ENCODE peak calls at places on chromosome 13, in four cellular contexts. U is stimulated activated CD4-positive, alpha-beta T cell treated with anti-CD3 and anti-CD28 coated beads, Interleukin-12 subunit alpha, Interleukin-12 subunit beta, amount 100 ng/mL, for 4 hours; F is AG04450; H is upper lobe of left lung. B is an unnamed sample.

GRCh38 chr13:23618341-23618740 is 48.1 kb downstream of the TNFRSF19 start:
- DNase-seq in U (no peak), F (peak; percentile 85), H (no peak), B (peak; percentile 85)

GRCh38 chr13:66659291-66660012 is 570.7 kb downstream of the PCDH9 start:
- DNase-seq in F (no peak), U (no peak), H (no peak), B (no peak)

GRCh38 chr13:98439896-98440295 is 137.0 kb downstream of the STK24 start:
- DNase-seq in F (no peak), H (peak; percentile 52), U (no peak), B (no peak)

GRCh38 chr13:98571955-98572662 is 4.8 kb downstream of the STK24 start:
- DNase-seq in F (no peak), U (no peak), H (no peak), B (peak; percentile 57)

GRCh38 chr13:40102854-40103253 is 447.4 kb downstream of the COG6 start:
- DNase-seq in H (peak; percentile 12), U (peak; percentile 84), F (peak; percentile 26), B (peak; percentile 56)

GRCh38 chr13:97430296-97430695 is 3.7 kb upstream of the RAP2A start:
- DNase-seq in H (no peak), U (no peak), F (no peak), B (no peak)

GRCh38 chr13:48831248-48831647 is 144.5 kb upstream of the FNDC3A start:
- DNase-seq in U (no peak), H (no peak), F (no peak), B (no peak)

GRCh38 chr13:99360696-99361095 is 53.5 kb upstream of the GPR183 start:
- DNase-seq in U (no peak), F (no peak), H (no peak), B (no peak)

GRCh38 chr13:78152415-78152814 is 233.8 kb upstream of the EDNRB start:
- DNase-seq in U (no peak), F (no peak), H (no peak), B (no peak)

GRCh38 chr13:110134801-110135200 is 172.2 kb downstream of the COL4A1 start:
- DNase-seq in U (no peak), H (no peak), F (no peak), B (no peak)

GRCh38 chr13:107099661-107100060 is 531.7 kb upstream of the ARGLU1 start:
- DNase-seq in F (peak; percentile 49), H (no peak), U (no peak), B (peak; percentile 23)

GRCh38 chr13:109569938-109570711 is 216.3 kb downstream of the IRS2 start:
- DNase-seq in F (no peak), U (no peak), H (no peak), B (no peak)

B was measured in AG09309.